ENCODE peak calls at places on chromosomes 1 and 21, in six cellular contexts. Y, N, B, J, H and K are unnamed samples.

GRCh38 chr1:156524481-156524869 is 23.9 kb upstream of the MEF2D start:
- DNase-seq in J (no peak), B (no peak), H (no peak), N (no peak), Y (no peak), K (no peak)

GRCh38 chr1:31010081-31010989 is 55.2 kb downstream of the PUM1 start:
- DNase-seq in Y (no peak), N (peak; percentile 33), H (no peak), J (no peak), B (no peak), K (no peak)

GRCh38 chr1:45009956-45010854 is 919 bp downstream of the HECTD3 start:
- DNase-seq in B (peak; percentile 43), H (peak; percentile 52), Y (peak; percentile 80), J (no peak), N (no peak), K (peak; percentile 44)

GRCh38 chr1:66330711-66331110 is 203.2 kb upstream of the SGIP1 start:
- DNase-seq in N (peak; percentile 20), B (no peak), J (no peak), H (no peak), Y (no peak), K (no peak)

GRCh38 chr1:41238311-41239094 is 3.6 kb downstream of the SCMH1 start:
- DNase-seq in N (peak; percentile 11), H (no peak), Y (no peak), J (no peak), B (no peak), K (no peak)

GRCh38 chr1:145849356-145850165 is 4.1 kb downstream of the NUDT17 start:
- DNase-seq in B (no peak), H (no peak), Y (no peak), N (peak; percentile 49), J (no peak), K (no peak)

GRCh38 chr21:33042812-33043211 is 17.1 kb downstream of the OLIG2 start:
- DNase-seq in H (no peak), N (peak; percentile 93), B (no peak), Y (no peak), J (no peak), K (no peak)

GRCh38 chr1:227604446-227604845 is 41.1 kb downstream of the ZNF678 start:
- DNase-seq in J (no peak), H (no peak), B (no peak), N (no peak), Y (no peak), K (no peak)

GRCh38 chr1:202130816-202131522 is 8.3 kb downstream of the GPR37L1 start:
- DNase-seq in H (no peak), N (no peak), J (no peak), Y (no peak), B (no peak), K (no peak)

GRCh38 chr1:76959581-76959980 is 92.3 kb downstream of the ST6GALNAC5 start:
- DNase-seq in B (no peak), H (no peak), J (no peak), Y (no peak), N (no peak), K (no peak)

GRCh38 chr21:36966066-36966845 is at the start of gene HLCS:
- DNase-seq in B (peak; percentile 66), Y (peak; percentile 78), J (peak; percentile 56), N (peak; percentile 49), H (peak; percentile 66), K (peak; percentile 46)

GRCh38 chr1:153627797-153628626 is at the start of gene S100A1:
- DNase-seq in N (no peak), B (no peak), H (no peak), J (no peak), Y (no peak), K (no peak)

GRCh38 chr1:59329412-59330053 is 32.6 kb downstream of the FGGY start:
- DNase-seq in J (no peak), Y (no peak), N (no peak), H (no peak), B (no peak), K (no peak)